ENCODE peak calls at places on chromosomes 6 and 20, in six cellular contexts. One of them, this sample, is unnamed.
A peak's percentile ranks its signal among the peaks of the same experiment; 100 is the strongest.

GRCh38 chr6:37187321-37188022 is 17.5 kb downstream of the PIM1 start:
- DNase-seq in left ventricle myocardium inferior: no peak
- DNase-seq in PC-9: no peak
- DNase-seq in RWPE1: no peak
- DNase-seq in CD4-positive, alpha-beta T cell: no peak
- DNase-seq in uterus: no peak
- DNase-seq in this sample: no peak

GRCh38 chr6:84227044-84227433 is 404 bp downstream of the CEP162 start:
- DNase-seq in left ventricle myocardium inferior: no peak
- DNase-seq in PC-9: no peak
- DNase-seq in RWPE1: peak; percentile 3
- DNase-seq in CD4-positive, alpha-beta T cell: no peak
- DNase-seq in uterus: no peak
- DNase-seq in this sample: peak; percentile 8

GRCh38 chr6:15399651-15400470 is 154.0 kb downstream of the JARID2 start:
- DNase-seq in left ventricle myocardium inferior: peak; percentile 78
- DNase-seq in PC-9: no peak
- DNase-seq in RWPE1: no peak
- DNase-seq in CD4-positive, alpha-beta T cell: no peak
- DNase-seq in uterus: peak; percentile 80
- DNase-seq in this sample: peak; percentile 7

GRCh38 chr6:91412532-91412931 is 825.7 kb upstream of the MAP3K7 start:
- DNase-seq in left ventricle myocardium inferior: no peak
- DNase-seq in PC-9: no peak
- DNase-seq in RWPE1: no peak
- DNase-seq in CD4-positive, alpha-beta T cell: no peak
- DNase-seq in uterus: no peak
- DNase-seq in this sample: no peak

GRCh38 chr20:61173966-61174725 is 77.9 kb upstream of the CDH4 start:
- DNase-seq in left ventricle myocardium inferior: no peak
- DNase-seq in PC-9: no peak
- DNase-seq in RWPE1: no peak
- DNase-seq in CD4-positive, alpha-beta T cell: no peak
- DNase-seq in uterus: no peak
- DNase-seq in this sample: peak; percentile 74

GRCh38 chr6:7267521-7268091 is 45.4 kb downstream of the SSR1 start:
- DNase-seq in left ventricle myocardium inferior: no peak
- DNase-seq in PC-9: peak; percentile 88
- DNase-seq in RWPE1: peak; percentile 98
- DNase-seq in CD4-positive, alpha-beta T cell: no peak
- DNase-seq in uterus: no peak
- DNase-seq in this sample: peak; percentile 97

GRCh38 chr6:91708534-91708933 is 1121.7 kb upstream of the MAP3K7 start:
- DNase-seq in left ventricle myocardium inferior: no peak
- DNase-seq in PC-9: peak; percentile 43
- DNase-seq in RWPE1: no peak
- DNase-seq in CD4-positive, alpha-beta T cell: no peak
- DNase-seq in uterus: no peak
- DNase-seq in this sample: peak; percentile 21

GRCh38 chr20:58086763-58087566 is 141.5 kb downstream of the ANKRD60 start:
- DNase-seq in left ventricle myocardium inferior: no peak
- DNase-seq in PC-9: peak; percentile 50
- DNase-seq in RWPE1: peak; percentile 78
- DNase-seq in CD4-positive, alpha-beta T cell: no peak
- DNase-seq in uterus: peak; percentile 6
- DNase-seq in this sample: peak; percentile 46

GRCh38 chr6:135054238-135054574 is 416 bp downstream of the HBS1L start:
- DNase-seq in left ventricle myocardium inferior: no peak
- DNase-seq in PC-9: no peak
- DNase-seq in RWPE1: no peak
- DNase-seq in CD4-positive, alpha-beta T cell: no peak
- DNase-seq in uterus: no peak
- DNase-seq in this sample: no peak

GRCh38 chr20:23399568-23400241 is 21.6 kb downstream of the NAPB start:
- DNase-seq in left ventricle myocardium inferior: no peak
- DNase-seq in PC-9: no peak
- DNase-seq in RWPE1: no peak
- DNase-seq in CD4-positive, alpha-beta T cell: no peak
- DNase-seq in uterus: no peak
- DNase-seq in this sample: no peak

GRCh38 chr6:108748959-108749358 is 99.3 kb upstream of the ARMC2 start:
- DNase-seq in left ventricle myocardium inferior: no peak
- DNase-seq in PC-9: no peak
- DNase-seq in RWPE1: peak; percentile 23
- DNase-seq in CD4-positive, alpha-beta T cell: no peak
- DNase-seq in uterus: no peak
- DNase-seq in this sample: no peak

GRCh38 chr6:169592558-169592957 is 109.3 kb downstream of the WDR27 start:
- DNase-seq in left ventricle myocardium inferior: no peak
- DNase-seq in PC-9: no peak
- DNase-seq in RWPE1: no peak
- DNase-seq in CD4-positive, alpha-beta T cell: no peak
- DNase-seq in uterus: no peak
- DNase-seq in this sample: peak; percentile 32

GRCh38 chr6:36908758-36909157 is 23.0 kb downstream of the C6orf89 start:
- DNase-seq in left ventricle myocardium inferior: no peak
- DNase-seq in PC-9: no peak
- DNase-seq in RWPE1: no peak
- DNase-seq in CD4-positive, alpha-beta T cell: no peak
- DNase-seq in uterus: no peak
- DNase-seq in this sample: no peak

GRCh38 chr6:137709424-137710281 is 157.4 kb upstream of the TNFAIP3 start:
- DNase-seq in left ventricle myocardium inferior: no peak
- DNase-seq in PC-9: no peak
- DNase-seq in RWPE1: no peak
- DNase-seq in CD4-positive, alpha-beta T cell: no peak
- DNase-seq in uterus: no peak
- DNase-seq in this sample: peak; percentile 93
- H3K27ac ChIP-seq in left ventricle myocardium inferior: no peak overlapping the region
- H3K27ac ChIP-seq in PC-9: peak overlapping the region; percentile 89
- H3K27ac ChIP-seq in RWPE1: no peak overlapping the region
- H3K27ac ChIP-seq in CD4-positive, alpha-beta T cell: peak overlapping the region; percentile 7
- H3K27ac ChIP-seq in uterus: no peak overlapping the region
- H3K27ac ChIP-seq in this sample: peak overlapping the region; percentile 96

DNA sequence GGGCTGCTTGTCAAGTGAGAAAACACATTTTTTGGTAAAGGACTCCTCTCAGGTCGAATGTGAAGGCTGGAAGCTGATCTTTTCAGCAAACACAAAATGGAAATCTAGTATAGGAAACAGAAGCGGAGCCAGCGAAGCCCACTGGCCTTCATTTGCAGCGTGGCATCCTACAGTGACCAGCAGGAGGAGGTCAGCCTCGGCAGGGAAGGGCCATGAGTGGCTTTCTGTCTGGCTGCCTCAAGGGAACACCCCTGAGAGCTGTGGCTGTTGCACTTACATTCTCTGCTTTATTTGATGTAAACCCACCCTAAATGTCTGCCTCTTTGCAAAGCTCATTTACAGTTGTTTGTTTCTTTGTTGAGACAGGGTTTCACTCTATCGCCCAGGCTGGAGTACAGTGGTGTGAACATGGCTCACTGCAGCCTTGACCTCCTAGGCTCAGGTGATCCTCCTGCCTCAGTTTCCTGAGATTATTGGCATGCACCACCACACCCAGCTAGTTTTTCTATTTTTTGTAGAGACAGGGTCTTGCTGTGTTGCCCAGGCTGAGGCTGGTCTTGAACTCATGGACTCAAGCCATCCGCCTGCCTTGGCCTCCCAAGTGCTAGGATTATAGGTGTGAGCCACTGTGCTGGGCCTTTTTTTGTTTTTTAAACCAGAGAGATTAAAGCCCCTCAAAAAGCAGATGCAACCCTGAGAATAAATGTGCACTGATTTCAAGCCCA is 322.0 kb upstream of the SOX4 start:
- DNase-seq in left ventricle myocardium inferior: no peak
- DNase-seq in PC-9: no peak
- DNase-seq in RWPE1: no peak
- DNase-seq in CD4-positive, alpha-beta T cell: no peak
- DNase-seq in uterus: no peak
- DNase-seq in this sample: no peak
- TF ChIP-seq CTCF in left ventricle myocardium inferior: no peak
- TF ChIP-seq CTCF in PC-9: no peak
- TF ChIP-seq CTCF in RWPE1: no peak
- TF ChIP-seq CTCF in CD4-positive, alpha-beta T cell: no peak
- TF ChIP-seq CTCF in uterus: no peak
- TF ChIP-seq CTCF in this sample: no peak

DNA sequence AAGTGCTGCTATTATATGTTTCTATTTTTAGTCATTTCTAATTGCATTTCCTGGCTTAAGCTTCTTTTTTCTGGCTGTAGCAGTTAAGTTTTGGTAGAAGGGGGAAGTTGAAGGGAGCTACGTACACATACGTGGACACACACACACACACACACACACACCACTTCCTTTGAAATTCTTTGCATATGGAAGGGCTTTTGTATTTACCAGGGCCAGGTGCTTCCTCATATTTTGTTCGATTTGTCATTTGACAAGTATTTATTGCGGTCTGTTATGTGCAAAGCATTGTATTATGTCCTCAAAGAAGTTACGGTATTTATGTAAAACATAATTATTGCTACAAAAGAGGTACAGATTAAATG is 82.3 kb downstream of the RTN4IP1 start:
- DNase-seq in left ventricle myocardium inferior: no peak
- DNase-seq in PC-9: peak; percentile 46
- DNase-seq in RWPE1: no peak
- DNase-seq in CD4-positive, alpha-beta T cell: no peak
- DNase-seq in uterus: no peak
- DNase-seq in this sample: peak; percentile 76
- H3K27ac ChIP-seq in left ventricle myocardium inferior: peak overlapping the region; percentile 63
- H3K27ac ChIP-seq in PC-9: peak overlapping the region; percentile 93
- H3K27ac ChIP-seq in RWPE1: no peak overlapping the region
- H3K27ac ChIP-seq in CD4-positive, alpha-beta T cell: no peak overlapping the region
- H3K27ac ChIP-seq in uterus: peak overlapping the region; percentile 11
- H3K27ac ChIP-seq in this sample: peak overlapping the region; percentile 82

DNA sequence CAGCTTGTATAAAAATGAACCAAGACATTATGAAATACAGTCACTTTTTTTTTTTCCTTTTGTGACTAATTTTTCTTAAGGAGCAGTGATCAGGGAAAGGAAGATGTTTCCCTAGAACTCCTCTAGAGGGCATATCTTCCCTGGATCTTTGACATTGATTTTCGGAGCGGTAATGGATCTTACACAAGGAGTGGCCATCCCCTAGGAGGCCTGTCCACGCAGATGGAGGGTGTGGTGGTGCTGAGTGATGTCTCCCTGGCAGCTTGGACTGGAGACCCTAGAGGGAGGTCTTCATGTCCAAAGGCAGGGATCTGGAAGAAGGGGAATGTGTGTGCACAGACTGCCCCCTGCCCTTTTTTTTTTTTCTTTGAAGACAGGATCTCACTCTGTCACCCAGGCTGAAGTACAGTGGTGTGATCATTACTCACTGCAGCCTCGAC is 7.0 kb upstream of the KIFC1 start:
- DNase-seq in left ventricle myocardium inferior: no peak
- DNase-seq in PC-9: no peak
- DNase-seq in RWPE1: peak; percentile 53
- DNase-seq in CD4-positive, alpha-beta T cell: no peak
- DNase-seq in uterus: no peak
- DNase-seq in this sample: no peak
- TF ChIP-seq CTCF in left ventricle myocardium inferior: peak; percentile 35
- TF ChIP-seq CTCF in PC-9: peak; percentile 69
- TF ChIP-seq CTCF in RWPE1: peak; percentile 65
- TF ChIP-seq CTCF in CD4-positive, alpha-beta T cell: no peak
- TF ChIP-seq CTCF in uterus: peak; percentile 15
- TF ChIP-seq CTCF in this sample: peak; percentile 78

This sample was measured in foreskin keratinocyte.